ENCODE peak calls at places on chromosome 22, in nine cellular contexts. One of them, this sample, is unnamed. For H3K36me3 and H3K4me1, the result is how much of the 10 kb centered on the place peaks cover.

GRCh38 chr22:23404689-23405365 is 175.3 kb downstream of the IGLL1 start:
- DNase-seq in stomach: peak
- DNase-seq in tibial artery: no peak
- DNase-seq in cardiac muscle cell: peak
- DNase-seq in pancreas: no peak
- DNase-seq in SK-N-SH: no peak
- DNase-seq in neuronal stem cell: peak
- DNase-seq in PC-3: peak
- DNase-seq in Karpas-422: peak
- DNase-seq in this sample: no peak

GRCh38 chr22:41562461-41562860 is 1.7 kb downstream of the CSDC2 start:
- DNase-seq in stomach: no peak
- DNase-seq in tibial artery: no peak
- DNase-seq in cardiac muscle cell: no peak
- DNase-seq in pancreas: no peak
- DNase-seq in SK-N-SH: no peak
- DNase-seq in neuronal stem cell: no peak
- DNase-seq in PC-3: no peak
- DNase-seq in Karpas-422: no peak
- DNase-seq in this sample: no peak

GRCh38 chr22:27588273-27588672 is 213.3 kb downstream of the MN1 start:
- DNase-seq in stomach: peak
- DNase-seq in tibial artery: no peak
- DNase-seq in cardiac muscle cell: no peak
- DNase-seq in pancreas: no peak
- DNase-seq in SK-N-SH: no peak
- DNase-seq in neuronal stem cell: no peak
- DNase-seq in PC-3: peak
- DNase-seq in Karpas-422: no peak
- DNase-seq in this sample: no peak

GRCh38 chr22:45876136-45877035 is 100.6 kb downstream of the WNT7B start:
- DNase-seq in stomach: peak
- DNase-seq in tibial artery: peak
- DNase-seq in cardiac muscle cell: no peak
- DNase-seq in pancreas: no peak
- DNase-seq in SK-N-SH: no peak
- DNase-seq in neuronal stem cell: no peak
- DNase-seq in PC-3: no peak
- DNase-seq in Karpas-422: no peak
- DNase-seq in this sample: no peak

GRCh38 chr22:50206599-50206998 is 5.8 kb downstream of the SELENOO start:
- DNase-seq in stomach: no peak
- DNase-seq in tibial artery: no peak
- DNase-seq in cardiac muscle cell: no peak
- DNase-seq in pancreas: peak
- DNase-seq in SK-N-SH: peak
- DNase-seq in neuronal stem cell: no peak
- DNase-seq in PC-3: no peak
- DNase-seq in Karpas-422: peak
- DNase-seq in this sample: no peak

GRCh38 chr22:27438271-27438980 is 363.1 kb downstream of the MN1 start:
- DNase-seq in stomach: peak
- DNase-seq in tibial artery: peak
- DNase-seq in cardiac muscle cell: peak
- DNase-seq in pancreas: peak
- DNase-seq in SK-N-SH: peak
- DNase-seq in neuronal stem cell: peak
- DNase-seq in PC-3: peak
- DNase-seq in Karpas-422: no peak
- DNase-seq in this sample: no peak

GRCh38 chr22:44497218-44497903 is 672 bp downstream of the RTL6 start:
- DNase-seq in stomach: no peak
- DNase-seq in tibial artery: no peak
- DNase-seq in cardiac muscle cell: peak
- DNase-seq in pancreas: no peak
- DNase-seq in SK-N-SH: peak
- DNase-seq in neuronal stem cell: peak
- DNase-seq in PC-3: no peak
- DNase-seq in Karpas-422: no peak
- DNase-seq in this sample: peak

GRCh38 chr22:41636467-41636866 is 15.4 kb downstream of the XRCC6 start:
- DNase-seq in stomach: no peak
- DNase-seq in tibial artery: peak
- DNase-seq in cardiac muscle cell: peak
- DNase-seq in pancreas: no peak
- DNase-seq in SK-N-SH: no peak
- DNase-seq in neuronal stem cell: no peak
- DNase-seq in PC-3: peak
- DNase-seq in Karpas-422: no peak
- DNase-seq in this sample: no peak

GRCh38 chr22:45235851-45236342 is 4.8 kb downstream of the KIAA0930 start:
- DNase-seq in stomach: no peak
- DNase-seq in tibial artery: peak
- DNase-seq in cardiac muscle cell: no peak
- DNase-seq in pancreas: no peak
- DNase-seq in SK-N-SH: no peak
- DNase-seq in neuronal stem cell: no peak
- DNase-seq in PC-3: no peak
- DNase-seq in Karpas-422: peak
- DNase-seq in this sample: no peak

GRCh38 chr22:50306753-50307749 is at the start of gene PLXNB2:
- DNase-seq in stomach: peak
- DNase-seq in tibial artery: peak
- DNase-seq in cardiac muscle cell: peak
- DNase-seq in pancreas: peak
- DNase-seq in SK-N-SH: peak
- DNase-seq in neuronal stem cell: peak
- DNase-seq in PC-3: peak
- DNase-seq in Karpas-422: peak
- DNase-seq in this sample: no peak

GRCh38 chr22:48198489-48199459 is 1436.3 kb downstream of the TBC1D22A start:
- DNase-seq in stomach: no peak
- DNase-seq in tibial artery: no peak
- DNase-seq in cardiac muscle cell: no peak
- DNase-seq in pancreas: no peak
- DNase-seq in SK-N-SH: no peak
- DNase-seq in neuronal stem cell: no peak
- DNase-seq in PC-3: no peak
- DNase-seq in Karpas-422: no peak
- DNase-seq in this sample: no peak

GRCh38 chr22:25109878-25110595 is 89.6 kb upstream of the CRYBB3 start:
- DNase-seq in stomach: peak
- DNase-seq in tibial artery: no peak
- DNase-seq in cardiac muscle cell: no peak
- DNase-seq in pancreas: no peak
- DNase-seq in SK-N-SH: no peak
- DNase-seq in neuronal stem cell: no peak
- DNase-seq in PC-3: no peak
- DNase-seq in Karpas-422: no peak
- DNase-seq in this sample: no peak

GRCh38 chr22:47154621-47155081 is 392.2 kb downstream of the TBC1D22A start:
- DNase-seq in stomach: peak
- DNase-seq in tibial artery: no peak
- DNase-seq in cardiac muscle cell: peak
- DNase-seq in pancreas: peak
- DNase-seq in SK-N-SH: peak
- DNase-seq in neuronal stem cell: no peak
- DNase-seq in PC-3: peak
- DNase-seq in Karpas-422: no peak
- DNase-seq in this sample: no peak

DNA sequence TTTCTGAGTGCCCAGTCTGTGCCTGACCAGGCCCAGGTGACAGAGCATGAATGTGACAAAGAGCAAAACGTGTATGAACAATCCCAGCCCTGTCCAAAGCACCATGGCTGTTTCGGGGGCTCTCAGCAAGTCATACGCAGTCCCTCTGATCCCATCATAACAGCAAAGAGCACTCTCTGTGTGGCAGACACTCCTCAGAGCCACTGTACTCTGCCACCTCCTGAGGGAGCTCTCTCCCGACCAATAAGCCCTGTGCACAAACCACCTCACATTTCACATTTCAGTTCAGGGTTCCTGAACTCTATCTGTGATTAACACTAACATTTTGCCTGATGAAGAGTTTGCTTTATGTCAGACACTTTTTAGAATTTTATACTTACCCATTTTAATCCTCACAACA is 6.6 kb downstream of the DGCR2 start:
- DNase-seq in stomach: no peak
- DNase-seq in tibial artery: peak
- DNase-seq in cardiac muscle cell: no peak
- DNase-seq in pancreas: no peak
- DNase-seq in SK-N-SH: no peak
- DNase-seq in neuronal stem cell: no peak
- DNase-seq in PC-3: no peak
- DNase-seq in Karpas-422: peak
- DNase-seq in this sample: no peak
- H3K27ac ChIP-seq in stomach: no peak
- H3K27ac ChIP-seq in tibial artery: no peak
- H3K27ac ChIP-seq in cardiac muscle cell: no peak
- H3K27ac ChIP-seq in pancreas: no peak
- H3K27ac ChIP-seq in SK-N-SH: no peak
- H3K27ac ChIP-seq in neuronal stem cell: no peak
- H3K27ac ChIP-seq in PC-3: no peak
- H3K27ac ChIP-seq in Karpas-422: peak
- H3K27ac ChIP-seq in this sample: no peak

GRCh38 chr22:19876314-19876940 is 21.8 kb upstream of the GNB1L start:
- DNase-seq in stomach: no peak
- DNase-seq in tibial artery: no peak
- DNase-seq in cardiac muscle cell: no peak
- DNase-seq in pancreas: peak
- DNase-seq in SK-N-SH: peak
- DNase-seq in neuronal stem cell: no peak
- DNase-seq in PC-3: no peak
- DNase-seq in Karpas-422: no peak
- DNase-seq in this sample: no peak
- H3K36me3 ChIP-seq in stomach: under half
- H3K36me3 ChIP-seq in tibial artery: under half
- H3K36me3 ChIP-seq in cardiac muscle cell: under half
- H3K36me3 ChIP-seq in pancreas: under half
- H3K36me3 ChIP-seq in SK-N-SH: under half
- H3K36me3 ChIP-seq in neuronal stem cell: under half
- H3K36me3 ChIP-seq in PC-3: under half
- H3K36me3 ChIP-seq in Karpas-422: under half
- H3K36me3 ChIP-seq in this sample: under half

DNA sequence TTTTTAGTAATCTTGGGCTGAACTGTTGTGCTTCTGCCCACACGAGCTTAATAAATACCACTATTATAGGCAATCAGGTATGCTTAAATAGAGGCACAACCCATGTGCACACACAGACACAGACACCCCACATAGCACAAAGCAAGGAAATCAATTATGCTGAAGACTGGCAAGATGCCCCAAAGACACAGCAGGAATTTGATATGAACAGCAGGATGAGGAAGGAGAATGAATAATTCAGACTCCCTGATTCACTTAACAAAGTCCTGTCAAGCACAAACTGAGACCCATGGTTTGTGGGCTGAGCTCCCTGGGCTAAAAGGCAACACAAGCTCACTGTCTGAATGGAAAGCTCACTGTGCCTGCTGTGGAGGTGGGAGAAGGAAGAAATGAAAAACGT is 42.5 kb downstream of the RBFOX2 start:
- DNase-seq in stomach: no peak
- DNase-seq in tibial artery: no peak
- DNase-seq in cardiac muscle cell: peak
- DNase-seq in pancreas: no peak
- DNase-seq in SK-N-SH: no peak
- DNase-seq in neuronal stem cell: no peak
- DNase-seq in PC-3: no peak
- DNase-seq in Karpas-422: no peak
- DNase-seq in this sample: no peak
- H3K4me1 ChIP-seq in stomach: half or more
- H3K4me1 ChIP-seq in tibial artery: under half
- H3K4me1 ChIP-seq in cardiac muscle cell: under half
- H3K4me1 ChIP-seq in pancreas: under half
- H3K4me1 ChIP-seq in SK-N-SH: under half
- H3K4me1 ChIP-seq in neuronal stem cell: under half
- H3K4me1 ChIP-seq in PC-3: under half
- H3K4me1 ChIP-seq in Karpas-422: under half
- H3K4me1 ChIP-seq in this sample: under half

GRCh38 chr22:42719133-42719532 is 1.5 kb downstream of the A4GALT start:
- DNase-seq in stomach: no peak
- DNase-seq in tibial artery: no peak
- DNase-seq in cardiac muscle cell: peak
- DNase-seq in pancreas: no peak
- DNase-seq in SK-N-SH: no peak
- DNase-seq in neuronal stem cell: no peak
- DNase-seq in PC-3: no peak
- DNase-seq in Karpas-422: no peak
- DNase-seq in this sample: no peak

GRCh38 chr22:42720263-42721044 is at the start of gene A4GALT:
- DNase-seq in stomach: no peak
- DNase-seq in tibial artery: no peak
- DNase-seq in cardiac muscle cell: peak
- DNase-seq in pancreas: peak
- DNase-seq in SK-N-SH: peak
- DNase-seq in neuronal stem cell: no peak
- DNase-seq in PC-3: no peak
- DNase-seq in Karpas-422: no peak
- DNase-seq in this sample: no peak

GRCh38 chr22:42721045-42721434 is 370 bp upstream of the A4GALT start:
- DNase-seq in stomach: no peak
- DNase-seq in tibial artery: no peak
- DNase-seq in cardiac muscle cell: peak
- DNase-seq in pancreas: no peak
- DNase-seq in SK-N-SH: no peak
- DNase-seq in neuronal stem cell: no peak
- DNase-seq in PC-3: no peak
- DNase-seq in Karpas-422: no peak
- DNase-seq in this sample: no peak

GRCh38 chr22:42717197-42717967 is 3.3 kb downstream of the A4GALT start:
- DNase-seq in stomach: no peak
- DNase-seq in tibial artery: no peak
- DNase-seq in cardiac muscle cell: peak
- DNase-seq in pancreas: no peak
- DNase-seq in SK-N-SH: no peak
- DNase-seq in neuronal stem cell: no peak
- DNase-seq in PC-3: no peak
- DNase-seq in Karpas-422: no peak
- DNase-seq in this sample: no peak

DNA sequence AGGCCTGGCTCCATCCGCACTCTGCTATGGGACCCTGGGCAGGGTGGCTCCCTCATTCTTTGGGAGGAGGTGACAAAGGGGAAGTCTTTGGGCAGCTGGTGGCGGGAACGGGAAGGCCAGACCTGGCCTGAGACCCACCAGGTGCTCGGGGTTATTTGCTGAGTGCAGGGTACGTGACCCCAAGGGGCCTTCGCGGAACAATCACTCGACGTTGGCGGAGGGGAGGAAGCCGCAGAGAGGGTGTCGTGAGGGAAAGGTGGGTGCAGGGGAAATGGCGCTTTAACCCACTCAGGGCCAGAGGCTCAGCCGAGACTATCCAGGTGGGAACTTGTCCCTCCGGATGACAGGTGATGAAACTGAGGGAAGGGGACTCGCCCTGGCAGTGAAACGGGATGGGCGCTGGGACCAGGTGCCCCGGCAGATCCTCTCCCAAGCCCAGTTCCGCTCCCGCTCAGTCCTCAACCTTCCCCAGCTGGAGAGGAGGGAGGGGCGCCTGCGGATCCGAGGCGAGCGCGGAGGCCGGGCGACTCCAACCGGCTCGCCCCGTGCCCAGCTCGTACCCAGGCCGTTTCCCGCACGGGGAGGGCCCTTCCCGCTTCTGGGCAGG is 911 bp downstream of the A4GALT start:
- DNase-seq in stomach: no peak
- DNase-seq in tibial artery: no peak
- DNase-seq in cardiac muscle cell: no peak
- DNase-seq in pancreas: no peak
- DNase-seq in SK-N-SH: no peak
- DNase-seq in neuronal stem cell: no peak
- DNase-seq in PC-3: no peak
- DNase-seq in Karpas-422: no peak
- DNase-seq in this sample: no peak
- H3K27ac ChIP-seq in stomach: peak
- H3K27ac ChIP-seq in tibial artery: peak
- H3K27ac ChIP-seq in cardiac muscle cell: no peak
- H3K27ac ChIP-seq in pancreas: no peak
- H3K27ac ChIP-seq in SK-N-SH: no peak
- H3K27ac ChIP-seq in neuronal stem cell: no peak
- H3K27ac ChIP-seq in PC-3: no peak
- H3K27ac ChIP-seq in Karpas-422: no peak
- H3K27ac ChIP-seq in this sample: no peak

This sample was measured in CD8-positive, alpha-beta memory T cell.